ENCODE peak calls at places on chromosomes 6 and 20, in six cellular contexts. C is H9, K is IMR-90, G is neuronal stem cell, R is trophoblast cell, J is H1. L is an unnamed sample.
A peak's percentile ranks its signal among the peaks of the same experiment; 100 is the strongest.

GRCh38 chr6:108361312-108361932 is 66.6 kb downstream of the AFG1L start:
- DNase-seq in R (no peak), C (no peak), K (peak; percentile 13), G (no peak), J (no peak), L (no peak)

GRCh38 chr6:169293196-169293595 is 39.5 kb upstream of the THBS2 start:
- DNase-seq in K (no peak), J (no peak), R (no peak), G (no peak), C (no peak), L (no peak)

GRCh38 chr6:125815050-125815910 is 24.5 kb downstream of the NCOA7 start:
- DNase-seq in R (no peak), K (no peak), G (no peak), C (no peak), J (no peak), L (no peak)

GRCh38 chr6:138403324-138403800 is 661 bp upstream of the HEBP2 start:
- DNase-seq in R (no peak), C (peak; percentile 51), G (peak; percentile 1), K (no peak), J (no peak), L (peak; percentile 58)

GRCh38 chr6:125919618-125920017 is 37.0 kb upstream of the HINT3 start:
- DNase-seq in G (no peak), K (no peak), J (no peak), R (no peak), C (no peak), L (no peak)

GRCh38 chr6:117591405-117591804 is 10.9 kb downstream of the GOPC start:
- DNase-seq in R (peak; percentile 52), J (no peak), C (no peak), G (no peak), K (peak; percentile 43), L (peak; percentile 62)

GRCh38 chr20:37941992-37942391 is 39.1 kb downstream of the VSTM2L start:
- DNase-seq in R (no peak), C (peak; percentile 3), K (no peak), G (no peak), J (no peak), L (no peak)

GRCh38 chr20:49270177-49270576 is 7.7 kb downstream of the ZNFX1 start:
- DNase-seq in R (no peak), K (peak; percentile 39), C (no peak), J (no peak), G (no peak), L (peak; percentile 46)

GRCh38 chr20:1456300-1456699 is 10.3 kb downstream of the NSFL1C start:
- DNase-seq in K (peak; percentile 33), C (no peak), G (no peak), R (peak; percentile 70), J (no peak), L (no peak)

GRCh38 chr6:45021652-45022051 is 306.5 kb upstream of the RUNX2 start:
- DNase-seq in K (peak; percentile 43), R (no peak), C (no peak), J (no peak), G (no peak), L (peak; percentile 11)

GRCh38 chr20:24768226-24768625 is 180.8 kb upstream of the CST7 start:
- DNase-seq in G (no peak), K (no peak), J (no peak), R (peak; percentile 72), C (peak; percentile 21), L (no peak)

GRCh38 chr6:47144306-47144705 is 102.2 kb upstream of the ADGRF1 start:
- DNase-seq in C (no peak), J (no peak), R (peak; percentile 82), K (peak; percentile 56), G (no peak), L (peak; percentile 83)

GRCh38 chr6:160883999-160884398 is 107.6 kb upstream of the MAP3K4 start:
- DNase-seq in R (peak; percentile 42), J (no peak), C (no peak), G (no peak), K (no peak), L (no peak)

GRCh38 chr6:107532707-107533106 is 42.8 kb downstream of the SOBP start:
- DNase-seq in R (no peak), C (no peak), G (no peak), J (no peak), K (no peak), L (no peak)

GRCh38 chr6:142867988-142868818 is 76.8 kb downstream of the HIVEP2 start:
- DNase-seq in K (peak; percentile 51), J (no peak), R (peak; percentile 80), C (no peak), G (no peak), L (peak; percentile 52)

GRCh38 chr6:14440891-14441358 is 323.4 kb downstream of the CD83 start:
- DNase-seq in G (no peak), R (no peak), K (no peak), C (no peak), J (no peak), L (no peak)

DNA sequence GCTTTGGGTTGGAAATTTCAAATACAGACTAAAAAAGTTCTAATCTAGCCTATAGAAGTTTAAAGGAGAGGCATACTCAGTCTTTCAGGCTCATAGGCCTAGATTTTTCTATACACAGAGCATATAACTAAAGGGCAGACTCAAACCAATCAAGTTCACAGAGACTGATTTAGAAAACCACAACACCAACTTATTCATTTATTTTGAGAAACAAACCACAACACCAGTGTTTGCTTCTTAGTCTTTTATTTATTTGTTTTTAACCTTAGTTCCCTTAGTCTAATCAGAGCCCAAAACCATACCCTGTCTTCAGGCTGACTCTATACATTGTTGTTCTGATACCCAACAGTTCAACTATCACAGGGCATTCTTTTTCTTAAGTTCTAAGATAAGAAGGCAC is 103.7 kb downstream of the REV3L start:
- DNase-seq in G (no peak), C (no peak), R (no peak), K (no peak), J (no peak), L (no peak)
- H3K14ac ChIP-seq in G (no peak overlapping the region), C (no peak overlapping the region), R (no peak overlapping the region), K (no peak overlapping the region), J (no peak overlapping the region), L (no peak overlapping the region)

GRCh38 chr20:45354423-45355208 is 6.4 kb upstream of the SDC4 start:
- DNase-seq in J (no peak), C (no peak), G (no peak), R (peak; percentile 44), K (peak; percentile 44), L (peak; percentile 66)
- H3K14ac ChIP-seq in J (no peak overlapping the region), C (no peak overlapping the region), G (no peak overlapping the region), R (no peak overlapping the region), K (no peak overlapping the region), L (no peak overlapping the region)

DNA sequence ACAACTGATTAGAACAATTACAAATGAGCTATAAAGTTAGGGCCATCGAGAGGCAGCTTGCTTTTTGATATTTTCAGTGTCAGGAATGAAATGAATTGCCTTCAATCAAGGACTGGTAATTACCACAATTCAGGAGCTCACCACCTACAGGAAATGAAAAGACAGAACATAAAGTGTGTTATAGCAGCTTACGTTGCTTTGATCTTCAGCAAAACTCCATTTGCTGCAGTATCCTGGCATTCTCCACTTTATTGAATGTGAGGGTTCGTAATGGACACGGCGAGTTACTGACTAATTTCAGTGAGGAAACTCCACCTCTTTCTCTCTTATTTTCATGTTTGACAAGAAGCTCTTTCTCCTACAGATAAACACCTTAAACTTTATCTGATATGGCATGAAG is 440.0 kb upstream of the HSF2 start:
- DNase-seq in R (no peak), C (no peak), J (no peak), G (no peak), K (no peak), L (no peak)
- H3K14ac ChIP-seq in R (no peak overlapping the region), C (no peak overlapping the region), J (no peak overlapping the region), G (no peak overlapping the region), K (no peak overlapping the region), L (no peak overlapping the region)

DNA sequence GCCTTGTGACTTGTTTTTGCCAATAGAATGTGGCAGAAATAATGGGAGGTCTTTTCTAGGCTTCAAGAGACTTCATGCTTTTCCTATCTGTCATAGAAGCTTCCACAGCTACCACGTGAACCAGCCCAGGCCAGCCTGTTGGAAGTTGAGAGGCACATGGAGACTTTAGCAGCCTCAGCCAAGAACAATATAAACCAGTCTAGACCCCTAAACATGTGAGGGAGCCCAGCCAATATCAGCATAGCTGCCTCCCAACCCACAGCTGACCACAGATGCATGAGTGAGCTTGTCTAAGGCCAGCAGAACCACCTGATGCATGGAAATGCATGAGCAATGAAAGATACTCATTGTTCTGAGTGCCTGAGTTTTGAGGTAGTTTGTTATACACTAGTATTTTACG is 540.7 kb upstream of the BTBD3 start:
- DNase-seq in K (peak; percentile 90), C (no peak), G (no peak), R (no peak), J (no peak), L (no peak)
- H3K14ac ChIP-seq in K (peak overlapping the region; percentile 16), C (no peak overlapping the region), G (no peak overlapping the region), R (no peak overlapping the region), J (no peak overlapping the region), L (peak overlapping the region; percentile 28)

DNA sequence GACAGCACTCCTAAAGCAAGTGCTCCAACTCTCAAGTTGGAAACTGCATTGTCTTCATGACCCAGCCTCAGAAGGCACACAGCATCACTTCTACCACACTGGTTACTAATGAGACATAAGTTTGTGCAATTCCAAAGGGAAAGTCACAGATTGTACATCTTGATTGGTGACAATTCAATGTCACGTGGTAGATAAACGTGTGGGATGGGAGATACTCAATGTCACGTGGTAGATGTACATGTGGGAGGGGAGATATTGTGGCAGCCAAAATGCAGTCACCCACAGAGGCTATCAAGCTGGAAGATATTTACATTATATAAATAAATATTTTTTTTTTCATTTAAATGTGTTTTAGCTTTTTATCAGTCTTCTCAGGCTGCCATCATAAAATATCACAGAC is 393.3 kb downstream of the KIF16B start:
- DNase-seq in C (no peak), K (no peak), G (no peak), J (no peak), R (no peak), L (no peak)
- H3K14ac ChIP-seq in C (no peak overlapping the region), K (no peak overlapping the region), G (no peak overlapping the region), J (no peak overlapping the region), R (no peak overlapping the region), L (no peak overlapping the region)

GRCh38 chr20:59888050-59888449 is 45.4 kb downstream of the SYCP2 start:
- DNase-seq in J (no peak), K (no peak), C (no peak), G (no peak), R (no peak), L (no peak)
- H3K14ac ChIP-seq in J (no peak overlapping the region), K (no peak overlapping the region), C (no peak overlapping the region), G (no peak overlapping the region), R (no peak overlapping the region), L (no peak overlapping the region)

DNA sequence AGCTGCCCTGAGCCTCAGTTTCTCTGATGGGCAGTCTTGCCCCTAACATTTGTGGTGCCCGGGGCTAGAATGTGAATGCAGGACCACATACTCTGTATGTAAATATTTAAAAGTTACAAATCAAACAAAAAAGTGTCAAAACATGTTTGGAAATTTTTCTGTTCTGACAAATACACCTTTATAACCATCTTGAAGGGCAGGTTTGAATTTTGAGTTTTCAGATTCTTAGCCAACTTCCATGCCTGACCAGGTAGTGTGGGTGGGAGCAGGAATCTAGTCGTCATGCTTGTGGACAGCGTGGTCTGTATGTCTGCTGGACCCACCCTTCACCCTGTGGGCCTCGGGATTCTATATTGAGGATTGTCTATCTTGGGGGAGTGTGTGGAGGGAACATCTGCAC is 325.1 kb downstream of the SOX4 start:
- DNase-seq in K (no peak), C (no peak), G (no peak), R (peak; percentile 30), J (no peak), L (no peak)
- H3K14ac ChIP-seq in K (no peak overlapping the region), C (no peak overlapping the region), G (no peak overlapping the region), R (no peak overlapping the region), J (no peak overlapping the region), L (no peak overlapping the region)

GRCh38 chr6:124462746-124463145 is 499.5 kb upstream of the RNF217 start:
- DNase-seq in C (no peak), K (no peak), G (no peak), R (no peak), J (no peak), L (no peak)
- H3K14ac ChIP-seq in C (no peak overlapping the region), K (no peak overlapping the region), G (no peak overlapping the region), R (no peak overlapping the region), J (no peak overlapping the region), L (no peak overlapping the region)

L was measured in mesenchymal stem cell.